ENCODE peak calls at places on chromosomes 3 and 15, in seven cellular contexts. Z is uterus, B is H54, M is endothelial cell of umbilical vein, F is transverse colon, S is A549, N is lower leg skin. I is an unnamed sample.

GRCh38 chr15:52529289-52529929 is 729 bp upstream of the MYO5A start:
- DNase-seq in Z (peak; percentile 17), B (no peak), N (no peak), F (peak; percentile 20), S (peak; percentile 15), M (no peak), I (no peak)

GRCh38 chr15:65033659-65034269 is 4.3 kb upstream of the MTFMT start:
- DNase-seq in B (no peak), N (peak; percentile 18), M (peak; percentile 38), F (peak; percentile 31), S (peak; percentile 64), Z (no peak), I (no peak)

GRCh38 chr3:21331321-21331720 is 419.7 kb downstream of the ZNF385D start:
- DNase-seq in N (no peak), S (no peak), B (no peak), Z (no peak), M (no peak), F (no peak), I (no peak)

GRCh38 chr3:187382609-187383151 is 14.5 kb downstream of the RTP4 start:
- DNase-seq in S (no peak), F (no peak), Z (no peak), M (peak; percentile 41), B (no peak), N (no peak), I (no peak)

GRCh38 chr3:124351430-124352142 is 359.7 kb upstream of the ROPN1 start:
- DNase-seq in M (peak; percentile 61), S (peak; percentile 63), N (no peak), F (no peak), Z (no peak), B (peak; percentile 39), I (no peak)

GRCh38 chr3:130925628-130926027 is 31.7 kb downstream of the ATP2C1 start:
- DNase-seq in Z (no peak), S (peak; percentile 28), B (no peak), M (no peak), N (no peak), F (no peak), I (no peak)

GRCh38 chr3:24639061-24639460 is 144.4 kb upstream of the THRB start:
- DNase-seq in N (no peak), Z (no peak), B (no peak), M (no peak), S (no peak), F (no peak), I (no peak)

GRCh38 chr3:43222594-43222993 is 63.7 kb upstream of the SNRK start:
- DNase-seq in B (no peak), F (no peak), Z (no peak), M (no peak), S (no peak), N (no peak), I (peak; percentile 24)

GRCh38 chr3:27094721-27095120 is 274.5 kb downstream of the NEK10 start:
- DNase-seq in N (no peak), S (no peak), B (no peak), Z (no peak), F (no peak), M (peak; percentile 8), I (no peak)

GRCh38 chr15:80099246-80099645 is 39.8 kb downstream of the ZFAND6 start:
- DNase-seq in S (no peak), F (no peak), B (no peak), M (no peak), N (no peak), Z (no peak), I (no peak)

GRCh38 chr15:101623367-101624304 is 28.5 kb downstream of the TM2D3 start:
- DNase-seq in N (no peak), S (no peak), B (no peak), Z (no peak), M (no peak), F (no peak), I (no peak)

GRCh38 chr3:29668728-29669127 is 387.9 kb downstream of the RBMS3 start:
- DNase-seq in B (no peak), Z (no peak), M (no peak), N (no peak), S (no peak), F (no peak), I (no peak)

GRCh38 chr15:58292761-58293175 is 139.0 kb upstream of the LIPC start:
- DNase-seq in F (no peak), B (no peak), N (no peak), S (no peak), Z (no peak), M (no peak), I (no peak)

GRCh38 chr3:76812649-76813048 is 227.2 kb upstream of the ROBO2 start:
- DNase-seq in M (no peak), B (no peak), Z (no peak), S (no peak), N (no peak), F (no peak), I (no peak)

GRCh38 chr3:107412376-107412775 is 35.1 kb downstream of the CCDC54 start:
- DNase-seq in F (no peak), S (no peak), M (no peak), Z (peak; percentile 20), N (no peak), B (no peak), I (no peak)

GRCh38 chr3:181622365-181622764 is 89.4 kb upstream of the SOX2 start:
- DNase-seq in F (no peak), M (peak; percentile 90), N (no peak), S (no peak), B (peak; percentile 12), Z (no peak), I (no peak)

GRCh38 chr15:41967506-41968206 is 4.7 kb downstream of the EHD4 start:
- DNase-seq in S (no peak), N (peak; percentile 82), M (peak; percentile 73), Z (no peak), F (peak; percentile 28), B (no peak), I (no peak)

GRCh38 chr3:100354850-100355249 is 20.3 kb downstream of the NIT2 start:
- DNase-seq in B (no peak), S (no peak), N (no peak), F (no peak), M (peak; percentile 58), Z (no peak), I (no peak)

GRCh38 chr3:114809668-114810413 is 337.2 kb downstream of the ZBTB20 start:
- DNase-seq in Z (no peak), N (no peak), B (no peak), S (peak; percentile 11), F (no peak), M (no peak), I (no peak)

GRCh38 chr3:99544819-99545281 is 93.5 kb upstream of the COL8A1 start:
- DNase-seq in S (no peak), M (peak; percentile 100), B (no peak), N (no peak), F (peak; percentile 10), Z (peak; percentile 42), I (no peak)

GRCh38 chr3:35908366-35909232 is 269.3 kb downstream of the ARPP21 start:
- DNase-seq in M (peak; percentile 84), S (peak; percentile 78), B (peak; percentile 12), N (no peak), Z (no peak), F (peak; percentile 29), I (no peak)

GRCh38 chr3:177928156-177928555 is 608.1 kb upstream of the KCNMB2 start:
- DNase-seq in S (peak; percentile 60), N (no peak), F (no peak), M (no peak), Z (no peak), B (peak; percentile 36), I (no peak)

DNA sequence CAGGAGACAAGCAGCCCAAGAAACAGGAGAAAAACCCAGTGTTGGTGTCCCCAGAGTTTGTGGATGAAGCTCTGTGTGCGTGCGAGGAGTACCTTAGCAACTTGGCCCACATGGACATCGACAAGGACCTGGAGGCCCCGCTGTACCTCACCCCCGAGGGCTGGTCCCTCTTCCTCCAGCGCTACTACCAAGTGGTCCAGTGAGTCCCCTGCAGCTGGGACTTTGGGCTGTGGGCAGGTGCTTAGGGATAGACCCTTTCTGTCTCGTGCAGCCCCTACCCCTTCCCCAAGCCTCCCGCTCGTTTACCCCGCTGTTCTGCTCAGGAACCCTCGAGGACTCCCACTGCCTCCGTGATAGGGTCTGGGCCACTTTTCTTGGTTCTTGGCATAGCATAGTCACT is 10.5 kb downstream of the TTLL3 start:
- DNase-seq in M (no peak), B (no peak), Z (no peak), S (no peak), N (no peak), F (no peak), I (no peak)
- TF ChIP-seq POLR2A in M (no peak), B (no peak), Z (no peak), S (no peak), N (no peak), F (no peak), I (no peak)

DNA sequence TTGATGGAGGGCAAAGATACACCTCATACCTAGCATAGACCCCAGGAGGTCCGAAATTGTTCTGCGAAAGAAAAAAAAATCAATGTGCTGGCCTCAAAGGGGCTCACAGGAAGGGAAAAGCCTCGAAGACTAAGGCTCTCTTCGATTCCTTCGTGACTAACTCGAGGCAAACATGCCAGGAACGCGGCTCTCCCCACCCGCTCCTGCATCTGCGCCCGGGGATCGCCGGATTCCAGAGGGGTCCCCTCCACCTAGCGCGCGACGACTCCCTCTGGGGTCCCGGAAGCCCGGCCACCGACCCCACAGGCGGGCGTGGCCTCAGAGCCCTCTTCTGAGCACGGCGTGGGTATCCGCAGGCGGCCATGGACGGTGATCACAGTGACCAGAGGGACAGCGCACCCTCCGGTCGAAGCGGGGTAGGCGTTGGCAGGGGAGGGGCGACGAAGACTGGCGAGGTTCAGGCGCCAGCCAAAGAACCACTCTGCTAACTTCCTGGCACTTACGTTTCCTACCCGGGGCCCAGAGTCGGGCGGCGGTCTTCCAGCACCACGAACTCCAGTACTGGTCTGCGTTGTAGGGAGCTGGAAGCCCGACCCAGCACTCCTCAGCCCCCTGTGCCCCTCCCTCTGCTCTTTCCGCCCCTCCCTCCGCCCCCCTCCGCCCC is 517 bp upstream of the EIF3J start:
- DNase-seq in N (peak; percentile 97), Z (no peak), S (no peak), F (peak; percentile 90), B (peak; percentile 78), M (peak; percentile 92), I (peak; percentile 99)
- TF ChIP-seq POLR2A in N (peak; percentile 15), Z (peak; percentile 70), S (peak; percentile 87), F (peak; percentile 72), B (peak; percentile 84), M (peak; percentile 92), I (peak; percentile 44)

GRCh38 chr3:171809513-171810277 is 588 bp downstream of the PLD1 start:
- DNase-seq in B (peak; percentile 56), S (peak; percentile 77), F (peak; percentile 76), M (peak; percentile 85), Z (peak; percentile 87), N (peak; percentile 96), I (peak; percentile 94)
- TF ChIP-seq POLR2A in B (no peak), S (peak; percentile 25), F (peak; percentile 78), M (peak; percentile 29), Z (no peak), N (no peak), I (no peak)

GRCh38 chr3:31391150-31391549 is 141.6 kb upstream of the STT3B start:
- DNase-seq in M (no peak), B (no peak), Z (no peak), N (no peak), F (no peak), S (no peak), I (no peak)

GRCh38 chr3:31384117-31384516 is 148.6 kb upstream of the STT3B start:
- DNase-seq in S (no peak), N (no peak), B (no peak), M (peak; percentile 54), Z (no peak), F (no peak), I (no peak)

GRCh38 chr3:31392568-31392967 is 140.2 kb upstream of the STT3B start:
- DNase-seq in N (no peak), S (no peak), M (no peak), F (no peak), B (no peak), Z (no peak), I (no peak)

GRCh38 chr3:31389939-31390338 is 142.8 kb upstream of the STT3B start:
- DNase-seq in S (no peak), B (no peak), N (no peak), F (no peak), M (no peak), Z (no peak), I (no peak)
- TF ChIP-seq POLR2A in S (no peak), B (no peak), N (no peak), F (no peak), M (no peak), Z (no peak), I (no peak)